ENCODE peak calls at places on chromosomes 16 and 17, in six cellular contexts. H is K562, K is GM12891, V is GM12878, B is HepG2, P is H1. L is an unnamed sample.

GRCh38 chr17:67376892-67377726 is at the start of gene PITPNC1:
- DNase-seq in H (peak), K (peak), V (no peak), B (peak), P (peak), L (peak)

GRCh38 chr16:35908942-35909341 is 2449.5 kb downstream of the TP53TG3F start:
- DNase-seq in H (peak), K (no peak), V (no peak), B (no peak), P (no peak), L (no peak)

GRCh38 chr17:13351046-13351445 is 250.7 kb downstream of the HS3ST3A1 start:
- DNase-seq in H (no peak), K (no peak), V (no peak), B (no peak), P (no peak), L (no peak)

GRCh38 chr17:73071387-73071999 is 21.0 kb downstream of the SLC39A11 start:
- DNase-seq in H (no peak), K (no peak), V (no peak), B (peak), P (no peak), L (no peak)

GRCh38 chr16:72961115-72961832 is 86.7 kb downstream of the ZFHX3 start:
- DNase-seq in H (peak), K (no peak), V (no peak), B (no peak), P (no peak), L (no peak)

GRCh38 chr16:79370736-79371135 is 229.8 kb downstream of the MAF start:
- DNase-seq in H (no peak), K (no peak), V (no peak), B (no peak), P (no peak), L (no peak)

GRCh38 chr16:991759-992158 is 10.2 kb downstream of the SOX8 start:
- DNase-seq in H (no peak), K (no peak), V (no peak), B (no peak), P (no peak), L (no peak)

GRCh38 chr17:4941027-4941610 is 1.1 kb downstream of the RNF167 start:
- DNase-seq in H (no peak), K (no peak), V (no peak), B (no peak), P (no peak), L (no peak)

DNA sequence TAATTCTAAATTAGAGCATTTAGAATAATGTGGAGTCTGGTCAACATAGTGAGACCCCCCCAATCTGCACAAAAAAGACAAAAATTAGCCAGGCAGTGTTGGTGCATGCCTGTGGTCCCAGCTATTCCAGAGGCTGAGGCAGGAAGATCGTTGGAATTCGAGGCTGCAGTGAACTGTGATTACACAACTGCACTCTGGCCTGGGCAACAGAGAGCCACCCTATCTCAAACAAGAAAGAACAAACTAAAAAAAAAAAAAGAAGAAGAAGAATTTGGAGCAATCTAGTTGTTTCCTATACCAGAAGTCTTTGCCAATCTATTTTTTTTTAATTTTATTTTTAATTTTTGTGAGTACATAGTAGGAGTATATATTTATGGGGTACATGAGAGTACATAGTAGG is 6.0 kb downstream of the CETP start:
- DNase-seq in H (no peak), K (no peak), V (no peak), B (peak), P (no peak), L (no peak)
- TF ChIP-seq TAF1 in H (no peak), K (no peak), V (no peak), B (no peak), P (no peak), L (no peak)

GRCh38 chr17:80970762-80971703 is 20.6 kb upstream of the CHMP6 start:
- DNase-seq in H (no peak), K (no peak), V (no peak), B (no peak), P (no peak), L (no peak)
- TF ChIP-seq POLR2A in H (no peak), K (no peak), V (no peak), B (no peak), P (no peak), L (no peak)

GRCh38 chr16:30525844-30526136 is 576 bp downstream of the ZNF768 start:
- DNase-seq in H (no peak), K (no peak), V (no peak), B (no peak), P (no peak), L (no peak)

GRCh38 chr16:30524575-30525571 is 1.5 kb downstream of the ZNF768 start:
- DNase-seq in H (no peak), K (no peak), V (no peak), B (no peak), P (no peak), L (no peak)

GRCh38 chr16:30527635-30528178 is 1.3 kb upstream of the ZNF768 start:
- DNase-seq in H (no peak), K (peak), V (peak), B (no peak), P (no peak), L (no peak)

GRCh38 chr16:30526823-30527634 is 663 bp upstream of the ZNF768 start:
- DNase-seq in H (peak), K (peak), V (peak), B (peak), P (peak), L (peak)

DNA sequence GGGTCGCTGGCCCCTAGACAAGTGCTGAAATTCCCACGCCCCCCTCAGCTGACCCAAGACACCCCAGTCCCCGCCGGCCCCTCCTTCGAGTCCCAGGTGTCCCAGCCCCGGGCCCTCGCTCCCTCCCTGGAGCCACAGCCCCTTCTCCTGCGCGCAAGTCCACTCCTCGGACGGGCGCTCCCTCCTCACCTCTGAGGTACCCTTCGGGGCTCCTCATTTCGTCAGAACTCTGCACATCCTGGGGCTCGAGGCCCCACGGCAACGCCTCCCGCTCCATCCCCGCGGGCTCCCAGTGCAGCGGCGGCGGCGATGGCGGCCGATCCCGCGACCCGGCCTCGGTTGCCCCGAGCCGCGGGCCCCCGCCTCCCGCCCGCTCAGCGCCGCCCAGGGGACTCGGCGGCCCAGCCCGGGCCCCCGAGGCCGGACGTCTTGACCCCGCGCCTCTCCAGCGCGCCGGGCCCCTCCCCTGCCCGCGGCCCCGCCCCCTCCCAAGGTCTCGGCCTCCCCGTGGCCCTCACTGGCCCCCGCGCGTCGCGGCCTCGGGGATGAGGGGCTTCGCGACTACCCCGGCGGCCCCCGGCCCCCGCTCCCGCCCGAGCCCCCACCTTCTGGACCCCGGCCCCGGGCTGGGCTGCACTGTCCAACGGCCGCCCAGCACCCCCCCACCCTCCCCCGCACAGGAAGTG is at the start of gene ZNF768:
- DNase-seq in H (peak), K (peak), V (no peak), B (peak), P (peak), L (peak)
- TF ChIP-seq POLR2AphosphoS5 in H (no peak), K (no peak), V (no peak), B (peak), P (peak), L (no peak)

DNA sequence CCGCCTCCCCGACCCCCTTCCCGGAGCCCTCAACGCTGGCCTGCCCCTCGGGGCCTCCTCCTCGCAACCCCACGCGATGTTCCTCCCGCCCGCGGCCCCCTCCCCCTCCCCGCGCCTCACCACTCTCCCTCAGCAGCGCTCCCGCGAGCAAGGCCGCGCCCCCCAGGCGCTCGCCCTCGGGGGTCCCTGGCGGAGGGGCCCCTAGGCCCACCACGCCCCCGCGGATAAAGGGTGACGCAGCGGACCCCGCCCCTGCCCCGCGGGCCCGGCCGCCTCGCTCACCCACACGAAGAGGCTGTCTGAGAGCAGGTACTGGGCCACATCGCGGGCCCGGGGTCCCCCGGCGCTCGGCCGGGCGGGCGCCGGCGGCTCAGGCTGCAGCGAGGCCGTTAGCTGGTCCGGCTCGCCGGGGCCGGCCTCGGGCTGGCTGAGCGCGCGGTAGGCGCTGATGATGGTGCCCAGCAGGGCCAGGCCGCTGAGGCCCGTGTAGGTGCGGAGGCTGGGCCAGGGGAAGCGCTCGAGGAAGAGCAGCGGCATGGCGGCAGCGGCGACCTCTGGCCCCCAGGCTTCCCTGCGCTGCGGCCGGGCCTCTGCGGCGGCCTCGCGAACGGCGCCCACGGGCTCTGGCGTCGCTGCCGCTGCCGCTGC is 430 bp downstream of the AMFR start:
- DNase-seq in H (peak), K (peak), V (no peak), B (no peak), P (peak), L (peak)
- TF ChIP-seq TAF1 in H (no peak), K (no peak), V (no peak), B (peak), P (no peak), L (no peak)

DNA sequence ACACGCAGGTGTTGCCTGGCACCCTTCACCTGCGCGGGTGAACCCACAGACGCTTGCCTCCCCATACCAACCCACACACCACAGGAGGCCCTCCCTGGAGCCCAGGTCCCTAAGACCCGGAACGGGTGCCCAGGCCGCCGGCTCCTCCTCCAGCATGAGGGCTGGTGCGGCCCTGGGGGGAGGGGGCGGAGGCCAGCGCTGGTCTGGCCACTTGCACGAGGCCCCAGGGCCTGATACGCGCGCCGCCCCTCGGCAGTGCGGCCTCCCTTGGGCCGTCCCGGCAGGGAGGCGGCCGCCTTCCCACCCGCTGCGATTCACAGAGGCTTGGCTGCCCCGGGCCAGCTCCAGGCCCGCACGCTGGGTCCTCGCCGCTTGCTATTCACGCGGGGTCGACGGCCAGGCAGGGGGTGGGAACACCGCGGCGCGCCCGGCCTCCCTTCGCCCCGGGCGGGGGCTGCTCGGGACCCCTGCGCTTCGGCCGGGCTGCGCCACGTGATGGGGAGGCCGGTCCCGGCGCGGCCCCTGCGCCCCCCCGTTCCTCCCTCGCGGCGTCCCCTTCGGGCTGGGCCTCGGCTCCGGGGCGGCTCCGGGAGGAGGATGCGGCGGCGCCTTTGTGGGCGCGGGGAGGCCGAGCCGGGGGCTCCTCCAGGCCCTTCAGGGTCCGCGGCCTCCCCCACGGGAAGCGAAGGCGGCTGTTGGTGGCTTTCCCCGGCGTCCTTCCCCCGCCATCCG is 683 bp downstream of the FASN start:
- DNase-seq in H (peak), K (peak), V (no peak), B (no peak), P (no peak), L (peak)
- TF ChIP-seq POLR2A in H (peak), K (no peak), V (peak), B (peak), P (no peak), L (no peak)

GRCh38 chr17:81031571-81032550 is 3.1 kb upstream of the BAIAP2 start:
- DNase-seq in H (no peak), K (no peak), V (no peak), B (no peak), P (no peak), L (no peak)

GRCh38 chr17:81032641-81033422 is 2.1 kb upstream of the BAIAP2 start:
- DNase-seq in H (no peak), K (no peak), V (no peak), B (no peak), P (no peak), L (no peak)

GRCh38 chr17:81029859-81030258 is 5.1 kb upstream of the BAIAP2 start:
- DNase-seq in H (no peak), K (no peak), V (no peak), B (no peak), P (no peak), L (no peak)

GRCh38 chr17:81028506-81028858 is 6.5 kb upstream of the BAIAP2 start:
- DNase-seq in H (peak), K (peak), V (no peak), B (no peak), P (no peak), L (no peak)

DNA sequence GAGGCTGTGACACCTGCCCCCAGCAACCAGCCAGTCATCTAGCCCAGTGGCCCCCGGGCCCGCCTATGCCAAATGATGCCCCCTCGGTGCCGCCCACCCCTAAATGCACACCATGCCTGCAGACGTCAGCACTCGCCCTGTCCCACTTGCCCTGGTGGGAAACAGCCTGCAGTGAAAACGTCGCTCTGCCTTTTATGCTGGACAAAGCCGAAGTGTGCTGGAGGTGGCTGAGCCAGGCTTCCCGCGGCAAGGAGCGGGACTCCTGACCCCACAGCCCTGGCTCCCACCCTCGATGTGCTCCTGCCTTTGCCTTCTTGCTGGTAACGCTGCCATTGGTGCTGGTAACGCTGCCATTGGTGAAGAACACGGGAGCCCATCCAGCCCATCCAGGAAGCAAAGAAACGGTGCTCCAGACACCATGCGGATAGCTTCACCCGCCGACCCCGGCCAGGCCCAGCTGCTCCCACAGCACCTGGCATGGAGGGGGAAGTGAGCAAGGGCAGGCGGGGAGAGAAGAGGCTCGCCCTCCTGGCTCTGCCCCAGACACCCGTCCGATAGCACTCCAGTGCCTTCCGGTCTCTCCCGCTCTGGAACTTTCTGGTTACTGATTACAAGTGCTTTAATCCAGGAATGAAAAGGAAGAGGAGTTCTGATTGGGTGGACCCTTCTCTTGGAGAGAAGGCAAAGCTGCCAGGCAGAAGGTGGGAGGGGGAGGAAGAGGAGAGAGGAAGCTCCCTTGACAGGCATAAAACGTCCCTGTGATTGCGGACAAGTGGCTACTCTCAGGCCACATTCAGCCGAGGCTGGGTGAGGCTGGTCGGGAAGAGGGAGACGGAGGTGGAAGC is 4.0 kb upstream of the BAIAP2 start:
- DNase-seq in H (no peak), K (peak), V (no peak), B (peak), P (no peak), L (no peak)
- TF ChIP-seq POLR2AphosphoS5 in H (no peak), K (no peak), V (no peak), B (no peak), P (no peak), L (no peak)

DNA sequence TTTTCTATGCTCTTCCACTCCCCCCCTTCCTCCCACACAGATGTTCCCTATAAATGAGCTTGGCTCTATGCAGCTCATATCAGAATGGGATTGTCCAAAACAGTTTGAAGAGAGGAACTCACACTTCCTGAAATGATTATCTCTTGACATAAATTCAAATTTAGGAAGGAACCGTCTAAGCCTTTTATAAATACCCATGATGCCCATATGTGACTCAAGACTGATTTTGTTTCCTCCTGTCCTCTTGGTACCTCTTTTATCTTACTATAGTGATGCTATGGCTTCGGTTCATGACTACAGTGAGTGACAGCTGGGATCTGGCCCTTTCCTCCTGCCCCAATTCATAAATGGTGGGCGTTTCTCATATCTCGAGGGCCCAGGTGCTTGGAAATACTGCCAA is 16.6 kb upstream of the TERF2 start:
- DNase-seq in H (no peak), K (no peak), V (no peak), B (no peak), P (no peak), L (no peak)
- TF ChIP-seq TAF1 in H (no peak), K (no peak), V (no peak), B (no peak), P (no peak), L (no peak)

GRCh38 chr16:30802971-30803370 is 16.0 kb upstream of the ZNF629 start:
- DNase-seq in H (no peak), K (no peak), V (no peak), B (no peak), P (no peak), L (no peak)

GRCh38 chr16:30805056-30805369 is 18.0 kb upstream of the ZNF629 start:
- DNase-seq in H (no peak), K (no peak), V (no peak), B (no peak), P (no peak), L (no peak)

GRCh38 chr16:30805370-30806169 is 18.6 kb upstream of the ZNF629 start:
- DNase-seq in H (peak), K (no peak), V (no peak), B (peak), P (peak), L (peak)

GRCh38 chr16:30813821-30814189 is 26.8 kb upstream of the ZNF629 start:
- DNase-seq in H (no peak), K (no peak), V (peak), B (no peak), P (no peak), L (no peak)

GRCh38 chr16:30808163-30808562 is 21.2 kb upstream of the ZNF629 start:
- DNase-seq in H (no peak), K (no peak), V (no peak), B (no peak), P (no peak), L (no peak)
- TF ChIP-seq POLR2A in H (no peak), K (no peak), V (no peak), B (no peak), P (no peak), L (no peak)

GRCh38 chr17:41652461-41652960 is 28.1 kb upstream of the KRT17 start:
- DNase-seq in H (no peak), K (no peak), V (no peak), B (no peak), P (no peak), L (no peak)

GRCh38 chr17:41650794-41651624 is 26.6 kb upstream of the KRT17 start:
- DNase-seq in H (no peak), K (no peak), V (no peak), B (no peak), P (no peak), L (no peak)

GRCh38 chr17:41653421-41654133 is 29.2 kb upstream of the KRT17 start:
- DNase-seq in H (no peak), K (no peak), V (no peak), B (no peak), P (no peak), L (no peak)

GRCh38 chr17:41649923-41650519 is 25.6 kb upstream of the KRT17 start:
- DNase-seq in H (no peak), K (no peak), V (no peak), B (no peak), P (no peak), L (no peak)

GRCh38 chr17:41651625-41652460 is 27.5 kb upstream of the KRT17 start:
- DNase-seq in H (no peak), K (no peak), V (no peak), B (no peak), P (no peak), L (no peak)
- TF ChIP-seq POLR2AphosphoS5 in H (no peak), K (no peak), V (no peak), B (no peak), P (no peak), L (no peak)